ENCODE peak calls at places on chromosome 9, in nine cellular contexts. I, X, J, K, F, C, T, H and L are unnamed samples.

GRCh38 chr9:134647359-134648115 is 5.9 kb downstream of the COL5A1 start:
- DNase-seq in I (no peak), X (no peak), J (no peak), K (no peak), F (no peak), C (no peak), T (no peak), H (no peak), L (peak)

GRCh38 chr9:26781906-26782305 is 110.7 kb downstream of the CAAP1 start:
- DNase-seq in I (no peak), X (peak), J (no peak), K (no peak), F (no peak), C (no peak), T (no peak), H (no peak), L (no peak)

GRCh38 chr9:131274674-131275331 is 1.5 kb downstream of the FAM78A start:
- DNase-seq in I (peak), X (no peak), J (peak), K (no peak), F (no peak), C (no peak), T (no peak), H (peak), L (peak)

GRCh38 chr9:133067813-133068212 is 6.0 kb downstream of the CEL start:
- DNase-seq in I (no peak), X (no peak), J (no peak), K (no peak), F (no peak), C (no peak), T (no peak), H (no peak), L (peak)

GRCh38 chr9:76595645-76596044 is 136.7 kb downstream of the GCNT1 start:
- DNase-seq in I (no peak), X (no peak), J (no peak), K (no peak), F (no peak), C (no peak), T (no peak), H (no peak), L (no peak)

GRCh38 chr9:131402738-131403492 is 9.0 kb downstream of the PRRC2B start:
- DNase-seq in I (no peak), X (peak), J (peak), K (no peak), F (peak), C (peak), T (peak), H (peak), L (peak)

GRCh38 chr9:132877818-132878694 is at the start of gene AK8:
- DNase-seq in I (peak), X (peak), J (peak), K (peak), F (peak), C (peak), T (peak), H (peak), L (peak)

GRCh38 chr9:7710686-7711085 is 88.9 kb downstream of the DMAC1 start:
- DNase-seq in I (no peak), X (no peak), J (no peak), K (no peak), F (no peak), C (no peak), T (no peak), H (no peak), L (no peak)

GRCh38 chr9:2691212-2691611 is 26.1 kb upstream of the KCNV2 start:
- DNase-seq in I (no peak), X (peak), J (no peak), K (no peak), F (no peak), C (no peak), T (no peak), H (no peak), L (no peak)

GRCh38 chr9:2691626-2692025 is 25.7 kb upstream of the KCNV2 start:
- DNase-seq in I (no peak), X (peak), J (peak), K (no peak), F (no peak), C (no peak), T (no peak), H (no peak), L (no peak)

GRCh38 chr9:2686884-2687283 is 30.4 kb upstream of the KCNV2 start:
- DNase-seq in I (no peak), X (no peak), J (no peak), K (peak), F (no peak), C (no peak), T (no peak), H (no peak), L (no peak)

GRCh38 chr9:2688636-2689035 is 28.7 kb upstream of the KCNV2 start:
- DNase-seq in I (no peak), X (no peak), J (no peak), K (no peak), F (no peak), C (no peak), T (no peak), H (no peak), L (no peak)
- TF ChIP-seq CTCF in I (no peak), X (no peak), J (no peak), K (no peak), F (no peak), C (no peak), T (no peak), H (no peak), L (no peak)

GRCh38 chr9:136900988-136901515 is 14.7 kb downstream of the TRAF2 start:
- DNase-seq in I (no peak), X (no peak), J (no peak), K (no peak), F (no peak), C (no peak), T (no peak), H (no peak), L (peak)

GRCh38 chr9:136901516-136902258 is 15.4 kb downstream of the TRAF2 start:
- DNase-seq in I (peak), X (no peak), J (peak), K (no peak), F (peak), C (no peak), T (peak), H (peak), L (peak)

GRCh38 chr9:136898483-136899100 is 12.3 kb downstream of the TRAF2 start:
- DNase-seq in I (no peak), X (no peak), J (no peak), K (no peak), F (no peak), C (no peak), T (no peak), H (no peak), L (peak)

GRCh38 chr9:136900556-136900955 is 14.2 kb downstream of the TRAF2 start:
- DNase-seq in I (no peak), X (no peak), J (no peak), K (no peak), F (no peak), C (no peak), T (no peak), H (no peak), L (peak)

DNA sequence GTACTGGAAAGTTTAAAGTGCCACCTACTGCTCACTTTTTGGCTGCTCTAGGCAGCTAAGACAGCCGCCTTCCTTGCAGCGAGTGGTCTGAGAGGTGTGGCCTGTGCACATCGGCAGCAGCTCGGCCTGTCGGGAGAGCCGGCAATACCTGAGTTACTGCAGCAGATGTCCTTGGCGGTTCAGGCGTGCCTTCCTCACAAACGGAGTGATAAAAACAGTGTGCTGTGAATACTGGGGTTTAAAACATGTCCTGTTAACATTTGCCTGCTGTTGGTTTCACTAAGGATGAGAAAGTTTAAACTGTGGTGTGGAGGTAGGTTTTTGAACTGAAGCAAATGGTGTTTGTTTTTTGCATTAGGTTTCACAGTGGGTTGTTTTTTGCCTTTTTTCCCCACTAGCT is 12.9 kb downstream of the TRAF2 start:
- DNase-seq in I (no peak), X (no peak), J (no peak), K (no peak), F (no peak), C (no peak), T (no peak), H (peak), L (peak)
- H3K27ac ChIP-seq in I (no peak), X (peak), J (no peak), K (no peak), F (no peak), C (no peak), T (no peak), H (peak), L (no peak)

DNA sequence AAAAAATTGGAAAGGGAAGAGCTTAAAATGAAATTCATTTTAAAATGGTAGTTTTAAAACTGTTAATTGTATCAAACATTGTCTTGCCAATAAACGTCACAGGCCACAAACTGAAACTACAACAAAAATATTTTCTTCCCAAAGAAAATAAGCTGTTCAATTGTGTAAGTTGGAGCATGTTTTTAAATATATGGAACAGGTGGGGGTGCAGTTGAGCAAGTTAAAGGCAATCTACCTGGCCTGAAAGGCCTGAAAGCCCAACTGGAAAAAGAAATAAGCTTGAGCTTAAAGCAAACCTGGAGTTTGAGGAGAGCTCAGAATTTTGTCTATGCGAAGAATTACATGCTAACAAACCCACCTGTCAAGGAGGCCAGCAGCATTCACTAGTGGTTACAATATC is 439.5 kb downstream of the ACTL7B start:
- DNase-seq in I (no peak), X (peak), J (no peak), K (peak), F (no peak), C (no peak), T (peak), H (no peak), L (no peak)
- TF ChIP-seq CTCF in I (no peak), X (no peak), J (no peak), K (peak), F (no peak), C (no peak), T (peak), H (peak), L (no peak)

GRCh38 chr9:110999379-110999778 is 38.9 kb downstream of the LPAR1 start:
- DNase-seq in I (no peak), X (no peak), J (no peak), K (no peak), F (no peak), C (no peak), T (no peak), H (no peak), L (no peak)

GRCh38 chr9:110994771-110995241 is 43.5 kb downstream of the LPAR1 start:
- DNase-seq in I (no peak), X (peak), J (no peak), K (no peak), F (no peak), C (no peak), T (no peak), H (no peak), L (no peak)

GRCh38 chr9:110996436-110997224 is 41.6 kb downstream of the LPAR1 start:
- DNase-seq in I (no peak), X (peak), J (no peak), K (no peak), F (peak), C (no peak), T (no peak), H (peak), L (no peak)

GRCh38 chr9:110997847-110998246 is 40.4 kb downstream of the LPAR1 start:
- DNase-seq in I (no peak), X (no peak), J (no peak), K (no peak), F (no peak), C (no peak), T (no peak), H (no peak), L (no peak)

GRCh38 chr9:110995511-110996340 is 42.5 kb downstream of the LPAR1 start:
- DNase-seq in I (no peak), X (peak), J (no peak), K (no peak), F (no peak), C (no peak), T (no peak), H (no peak), L (no peak)
- H3K27ac ChIP-seq in I (no peak), X (no peak), J (no peak), K (no peak), F (peak), C (peak), T (no peak), H (peak), L (peak)

DNA sequence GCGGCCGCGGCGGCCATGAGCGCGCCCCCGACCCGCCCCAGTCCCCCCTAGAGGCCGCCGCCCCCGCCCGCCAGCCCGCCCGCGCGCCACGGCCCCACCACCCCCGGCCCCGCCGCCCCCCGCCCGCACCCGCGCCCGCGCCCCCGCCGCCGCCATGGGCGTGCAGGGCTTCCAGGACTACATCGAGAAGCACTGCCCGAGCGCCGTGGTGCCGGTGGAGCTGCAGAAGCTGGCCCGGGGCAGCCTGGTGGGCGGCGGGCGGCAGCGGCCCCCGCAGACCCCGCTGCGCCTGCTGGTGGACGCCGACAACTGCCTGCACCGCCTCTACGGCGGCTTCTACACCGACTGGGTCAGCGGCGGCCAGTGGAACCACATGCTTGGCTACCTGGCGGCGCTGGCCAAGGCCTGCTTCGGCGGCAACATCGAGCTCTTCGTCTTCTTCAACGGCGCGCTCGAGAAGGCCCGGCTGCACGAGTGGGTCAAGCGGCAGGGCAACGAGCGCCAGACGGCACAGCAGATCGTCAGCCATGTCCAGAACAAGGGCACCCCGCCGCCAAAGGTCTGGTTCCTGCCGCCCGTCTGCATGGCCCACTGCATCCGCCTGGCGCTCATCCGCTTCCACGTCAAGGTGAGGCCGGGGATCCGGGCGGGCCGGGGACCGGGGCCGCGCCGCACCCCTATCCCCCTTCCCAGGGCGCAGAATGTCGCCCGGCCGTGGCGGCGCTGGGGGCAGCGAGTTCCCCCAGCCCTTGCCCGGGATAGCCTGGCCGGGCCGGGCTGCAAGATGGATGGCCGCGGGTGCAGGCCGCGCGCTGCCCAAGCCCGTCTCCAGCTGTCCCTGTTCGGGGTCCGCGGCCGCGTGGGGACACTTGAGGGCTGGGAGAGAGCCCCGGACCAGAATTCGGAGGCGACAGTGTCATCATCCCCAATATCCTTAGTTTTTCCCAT is 551 bp downstream of the FAM120A start:
- DNase-seq in I (peak), X (peak), J (peak), K (peak), F (peak), C (peak), T (peak), H (peak), L (peak)
- TF ChIP-seq CTCF in I (no peak), X (no peak), J (no peak), K (no peak), F (peak), C (peak), T (no peak), H (peak), L (peak)